ENCODE peak calls at places on chromosomes 1 and 21, in ten cellular contexts. Q, D, F, I, V, J, O, B, R and T are unnamed samples.

GRCh38 chr1:85576642-85577420 is 3.7 kb upstream of the CCN1 start:
- DNase-seq in O (no peak), V (peak; percentile 35), F (peak; percentile 94), B (peak; percentile 48), J (peak; percentile 93), R (no peak), D (peak; percentile 92), Q (peak; percentile 35), I (peak; percentile 93), T (peak; percentile 60)

GRCh38 chr1:92538048-92538412 is 51.3 kb upstream of the GFI1 start:
- DNase-seq in J (no peak), F (no peak), R (no peak), D (no peak), O (no peak), I (no peak), B (no peak), V (no peak), Q (no peak), T (no peak)

GRCh38 chr1:54973205-54973921 is 7.1 kb upstream of the TMEM61 start:
- DNase-seq in Q (no peak), J (peak; percentile 48), F (no peak), O (no peak), B (no peak), I (no peak), V (no peak), R (no peak), D (peak; percentile 37), T (peak; percentile 80)

GRCh38 chr21:14883351-14883750 is 181.4 kb downstream of the NRIP1 start:
- DNase-seq in O (no peak), Q (no peak), R (no peak), D (no peak), J (no peak), V (no peak), I (no peak), F (no peak), B (no peak), T (no peak)

GRCh38 chr1:200180821-200181220 is 153.3 kb downstream of the NR5A2 start:
- DNase-seq in F (no peak), J (no peak), I (no peak), O (no peak), Q (no peak), V (no peak), B (no peak), R (peak; percentile 14), D (no peak), T (peak; percentile 22)

GRCh38 chr1:206907304-206907991 is 10.2 kb downstream of the IL24 start:
- DNase-seq in I (no peak), B (peak; percentile 47), D (no peak), Q (no peak), J (peak; percentile 64), F (no peak), R (no peak), O (no peak), V (no peak), T (no peak)

GRCh38 chr1:206923009-206923960 is 1.5 kb upstream of the FCMR start:
- DNase-seq in F (no peak), Q (peak; percentile 81), I (no peak), D (no peak), R (no peak), V (no peak), B (no peak), O (peak; percentile 64), J (no peak), T (no peak)

GRCh38 chr1:11736746-11737639 is 1.1 kb downstream of the AGTRAP start:
- DNase-seq in V (peak; percentile 16), Q (no peak), D (no peak), I (no peak), O (peak; percentile 11), R (peak; percentile 26), J (peak; percentile 37), F (no peak), B (peak; percentile 6), T (peak; percentile 72)

GRCh38 chr1:44228218-44228617 is 14.9 kb downstream of the DMAP1 start:
- DNase-seq in I (no peak), Q (no peak), V (no peak), B (no peak), F (no peak), R (no peak), D (no peak), O (no peak), J (no peak), T (no peak)

GRCh38 chr1:182841368-182841988 is 2.3 kb downstream of the DHX9 start:
- DNase-seq in B (peak; percentile 44), Q (no peak), O (no peak), F (no peak), I (no peak), R (no peak), V (no peak), D (no peak), J (no peak), T (peak; percentile 2)

GRCh38 chr1:192546596-192547199 is 28.9 kb upstream of the RGS1 start:
- DNase-seq in Q (no peak), V (no peak), F (no peak), D (no peak), I (no peak), R (no peak), O (no peak), J (no peak), B (peak; percentile 39), T (no peak)

GRCh38 chr1:118989878-118990378 is 1.8 kb upstream of the TBX15 start:
- DNase-seq in J (peak; percentile 70), R (no peak), F (no peak), D (no peak), Q (no peak), V (no peak), B (no peak), O (no peak), I (no peak), T (no peak)

GRCh38 chr1:170205301-170205700 is 59.5 kb downstream of the NTMT2 start:
- DNase-seq in F (no peak), I (no peak), D (no peak), B (no peak), J (no peak), O (no peak), V (no peak), R (no peak), Q (no peak), T (no peak)

GRCh38 chr1:18890704-18891103 is 11.7 kb downstream of the ALDH4A1 start:
- DNase-seq in J (no peak), D (no peak), B (no peak), F (no peak), Q (no peak), R (no peak), I (no peak), O (no peak), V (no peak), T (peak; percentile 84)

GRCh38 chr1:226737819-226738420 is 1.2 kb downstream of the ITPKB start:
- DNase-seq in F (peak; percentile 79), J (peak; percentile 45), I (peak; percentile 80), D (peak; percentile 57), R (peak; percentile 31), Q (peak; percentile 18), V (no peak), O (no peak), B (peak; percentile 60), T (no peak)

GRCh38 chr1:44110916-44111315 is 7.7 kb upstream of the KLF17 start:
- DNase-seq in F (no peak), Q (no peak), V (no peak), B (no peak), R (no peak), O (no peak), I (no peak), J (no peak), D (no peak), T (no peak)

GRCh38 chr1:61082336-61083013 is at the start of gene NFIA:
- DNase-seq in I (no peak), J (no peak), B (peak; percentile 76), D (peak; percentile 66), O (no peak), V (peak; percentile 69), R (peak; percentile 62), F (peak; percentile 67), Q (no peak), T (peak; percentile 43)

GRCh38 chr1:207797229-207797973 is 45.5 kb downstream of the CD46 start:
- DNase-seq in D (peak; percentile 78), B (peak; percentile 94), R (peak; percentile 75), I (peak; percentile 90), F (peak; percentile 92), Q (peak; percentile 53), O (peak; percentile 49), V (peak; percentile 52), J (peak; percentile 76), T (peak; percentile 84)